ENCODE peak calls at places on chromosomes 5 and 9, in five cellular contexts. One of them, this sample, is unnamed.

GRCh38 chr9:115691686-115692085 is 461.9 kb upstream of the PAPPA start:
- DNase-seq in RWPE1: peak; percentile 53
- DNase-seq in tibial nerve: no peak
- DNase-seq in colonic mucosa: no peak
- DNase-seq in H1: no peak
- DNase-seq in this sample: peak; percentile 89

GRCh38 chr5:50655067-50655809 is 11.2 kb upstream of the PARP8 start:
- DNase-seq in RWPE1: no peak
- DNase-seq in tibial nerve: no peak
- DNase-seq in colonic mucosa: no peak
- DNase-seq in H1: no peak
- DNase-seq in this sample: no peak

GRCh38 chr5:138870611-138871010 is 4.5 kb downstream of the LRRTM2 start:
- DNase-seq in RWPE1: no peak
- DNase-seq in tibial nerve: no peak
- DNase-seq in colonic mucosa: no peak
- DNase-seq in H1: no peak
- DNase-seq in this sample: no peak

GRCh38 chr9:123710299-123710698 is 219.6 kb downstream of the DENND1A start:
- DNase-seq in RWPE1: peak; percentile 27
- DNase-seq in tibial nerve: no peak
- DNase-seq in colonic mucosa: no peak
- DNase-seq in H1: no peak
- DNase-seq in this sample: peak; percentile 25

GRCh38 chr5:64074533-64074932 is 91.1 kb upstream of the RNF180 start:
- DNase-seq in RWPE1: peak; percentile 62
- DNase-seq in tibial nerve: no peak
- DNase-seq in colonic mucosa: no peak
- DNase-seq in H1: peak; percentile 49
- DNase-seq in this sample: peak; percentile 53

GRCh38 chr5:72390836-72391235 is 70.7 kb downstream of the PTCD2 start:
- DNase-seq in RWPE1: no peak
- DNase-seq in tibial nerve: no peak
- DNase-seq in colonic mucosa: no peak
- DNase-seq in H1: no peak
- DNase-seq in this sample: no peak

GRCh38 chr9:98516897-98517503 is 191.7 kb downstream of the GABBR2 start:
- DNase-seq in RWPE1: no peak
- DNase-seq in tibial nerve: no peak
- DNase-seq in colonic mucosa: no peak
- DNase-seq in H1: no peak
- DNase-seq in this sample: no peak

GRCh38 chr9:137353223-137354152 is 51.4 kb upstream of the NRARP start:
- DNase-seq in RWPE1: no peak
- DNase-seq in tibial nerve: no peak
- DNase-seq in colonic mucosa: no peak
- DNase-seq in H1: no peak
- DNase-seq in this sample: no peak

GRCh38 chr5:42949348-42950090 is 90.6 kb downstream of the ANXA2R start:
- DNase-seq in RWPE1: no peak
- DNase-seq in tibial nerve: peak; percentile 51
- DNase-seq in colonic mucosa: peak; percentile 64
- DNase-seq in H1: no peak
- DNase-seq in this sample: no peak

GRCh38 chr9:77063645-77064285 is 44.3 kb downstream of the FOXB2 start:
- DNase-seq in RWPE1: peak; percentile 33
- DNase-seq in tibial nerve: no peak
- DNase-seq in colonic mucosa: no peak
- DNase-seq in H1: no peak
- DNase-seq in this sample: peak; percentile 80

GRCh38 chr9:6433405-6433804 is 20.4 kb downstream of the UHRF2 start:
- DNase-seq in RWPE1: no peak
- DNase-seq in tibial nerve: no peak
- DNase-seq in colonic mucosa: no peak
- DNase-seq in H1: no peak
- DNase-seq in this sample: peak; percentile 16

GRCh38 chr5:52690236-52690685 is 97.5 kb upstream of the ITGA1 start:
- DNase-seq in RWPE1: no peak
- DNase-seq in tibial nerve: no peak
- DNase-seq in colonic mucosa: no peak
- DNase-seq in H1: no peak
- DNase-seq in this sample: no peak

GRCh38 chr5:179112469-179113142 is 52.4 kb downstream of the ZNF354C start:
- DNase-seq in RWPE1: no peak
- DNase-seq in tibial nerve: no peak
- DNase-seq in colonic mucosa: peak; percentile 9
- DNase-seq in H1: no peak
- DNase-seq in this sample: no peak

GRCh38 chr9:92189782-92190535 is 74.7 kb upstream of the SPTLC1 start:
- DNase-seq in RWPE1: no peak
- DNase-seq in tibial nerve: no peak
- DNase-seq in colonic mucosa: no peak
- DNase-seq in H1: no peak
- DNase-seq in this sample: no peak

GRCh38 chr5:4204616-4205151 is 609.1 kb downstream of the IRX1 start:
- DNase-seq in RWPE1: no peak
- DNase-seq in tibial nerve: no peak
- DNase-seq in colonic mucosa: no peak
- DNase-seq in H1: no peak
- DNase-seq in this sample: no peak

GRCh38 chr9:33455952-33456351 is 8.6 kb upstream of the AQP3 start:
- DNase-seq in RWPE1: no peak
- DNase-seq in tibial nerve: no peak
- DNase-seq in colonic mucosa: no peak
- DNase-seq in H1: no peak
- DNase-seq in this sample: no peak

GRCh38 chr9:17824191-17824926 is 245.5 kb downstream of the SH3GL2 start:
- DNase-seq in RWPE1: no peak
- DNase-seq in tibial nerve: no peak
- DNase-seq in colonic mucosa: no peak
- DNase-seq in H1: no peak
- DNase-seq in this sample: no peak

GRCh38 chr5:160506006-160507004 is 84.7 kb downstream of the PTTG1 start:
- DNase-seq in RWPE1: no peak
- DNase-seq in tibial nerve: peak; percentile 28
- DNase-seq in colonic mucosa: no peak
- DNase-seq in H1: peak; percentile 53
- DNase-seq in this sample: no peak

GRCh38 chr9:75890541-75891276 is at the start of gene PCSK5:
- DNase-seq in RWPE1: peak; percentile 89
- DNase-seq in tibial nerve: peak; percentile 92
- DNase-seq in colonic mucosa: peak; percentile 96
- DNase-seq in H1: peak; percentile 88
- DNase-seq in this sample: peak; percentile 85
- TF ChIP-seq CTCF in RWPE1: no peak
- TF ChIP-seq CTCF in tibial nerve: peak; percentile 40
- TF ChIP-seq CTCF in colonic mucosa: no peak
- TF ChIP-seq CTCF in H1: peak; percentile 1
- TF ChIP-seq CTCF in this sample: no peak

GRCh38 chr5:133530270-133530669 is 82.1 kb downstream of the FSTL4 start:
- DNase-seq in RWPE1: no peak
- DNase-seq in tibial nerve: no peak
- DNase-seq in colonic mucosa: no peak
- DNase-seq in H1: no peak
- DNase-seq in this sample: no peak

GRCh38 chr5:133531634-133532033 is 80.7 kb downstream of the FSTL4 start:
- DNase-seq in RWPE1: no peak
- DNase-seq in tibial nerve: peak; percentile 62
- DNase-seq in colonic mucosa: no peak
- DNase-seq in H1: no peak
- DNase-seq in this sample: no peak

GRCh38 chr5:133533541-133533940 is 78.8 kb downstream of the FSTL4 start:
- DNase-seq in RWPE1: no peak
- DNase-seq in tibial nerve: no peak
- DNase-seq in colonic mucosa: no peak
- DNase-seq in H1: no peak
- DNase-seq in this sample: no peak

GRCh38 chr5:133528841-133529240 is 83.5 kb downstream of the FSTL4 start:
- DNase-seq in RWPE1: no peak
- DNase-seq in tibial nerve: no peak
- DNase-seq in colonic mucosa: no peak
- DNase-seq in H1: no peak
- DNase-seq in this sample: no peak

DNA sequence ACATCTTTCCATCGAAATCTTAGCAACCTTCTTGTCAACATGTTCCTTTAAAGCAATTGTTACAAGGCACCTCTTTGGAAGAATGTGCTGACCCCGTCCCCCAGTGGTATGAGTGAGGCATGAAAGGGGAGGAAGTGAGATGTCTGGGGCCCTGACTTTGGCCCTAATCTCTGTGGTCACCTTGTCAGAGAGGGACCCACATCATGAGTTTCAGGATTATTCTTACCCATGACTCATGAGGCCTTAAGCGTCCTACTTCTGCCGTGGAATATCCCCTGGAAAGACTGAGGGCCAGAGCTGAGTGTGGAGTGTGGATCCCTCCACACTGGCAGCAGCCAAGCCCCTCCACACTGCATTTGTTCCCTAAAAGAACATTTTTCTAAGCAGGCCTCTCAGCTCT is 81.2 kb downstream of the FSTL4 start:
- DNase-seq in RWPE1: no peak
- DNase-seq in tibial nerve: no peak
- DNase-seq in colonic mucosa: no peak
- DNase-seq in H1: no peak
- DNase-seq in this sample: no peak
- TF ChIP-seq CTCF in RWPE1: no peak
- TF ChIP-seq CTCF in tibial nerve: no peak
- TF ChIP-seq CTCF in colonic mucosa: no peak
- TF ChIP-seq CTCF in H1: no peak
- TF ChIP-seq CTCF in this sample: no peak

GRCh38 chr9:97440160-97440559 is 28.3 kb downstream of the TDRD7 start:
- DNase-seq in RWPE1: no peak
- DNase-seq in tibial nerve: no peak
- DNase-seq in colonic mucosa: no peak
- DNase-seq in H1: no peak
- DNase-seq in this sample: no peak
- TF ChIP-seq CTCF in RWPE1: no peak
- TF ChIP-seq CTCF in tibial nerve: no peak
- TF ChIP-seq CTCF in colonic mucosa: no peak
- TF ChIP-seq CTCF in H1: no peak
- TF ChIP-seq CTCF in this sample: no peak

GRCh38 chr9:114385412-114386181 is 2.2 kb downstream of the AKNA start:
- DNase-seq in RWPE1: peak; percentile 95
- DNase-seq in tibial nerve: peak; percentile 70
- DNase-seq in colonic mucosa: peak; percentile 74
- DNase-seq in H1: no peak
- DNase-seq in this sample: peak; percentile 98

GRCh38 chr9:114384836-114385411 is 2.9 kb downstream of the AKNA start:
- DNase-seq in RWPE1: no peak
- DNase-seq in tibial nerve: no peak
- DNase-seq in colonic mucosa: no peak
- DNase-seq in H1: no peak
- DNase-seq in this sample: no peak

GRCh38 chr9:114380988-114381387 is 6.8 kb downstream of the AKNA start:
- DNase-seq in RWPE1: no peak
- DNase-seq in tibial nerve: no peak
- DNase-seq in colonic mucosa: no peak
- DNase-seq in H1: no peak
- DNase-seq in this sample: no peak

GRCh38 chr9:114383866-114384231 is 3.9 kb downstream of the AKNA start:
- DNase-seq in RWPE1: no peak
- DNase-seq in tibial nerve: no peak
- DNase-seq in colonic mucosa: no peak
- DNase-seq in H1: no peak
- DNase-seq in this sample: no peak

DNA sequence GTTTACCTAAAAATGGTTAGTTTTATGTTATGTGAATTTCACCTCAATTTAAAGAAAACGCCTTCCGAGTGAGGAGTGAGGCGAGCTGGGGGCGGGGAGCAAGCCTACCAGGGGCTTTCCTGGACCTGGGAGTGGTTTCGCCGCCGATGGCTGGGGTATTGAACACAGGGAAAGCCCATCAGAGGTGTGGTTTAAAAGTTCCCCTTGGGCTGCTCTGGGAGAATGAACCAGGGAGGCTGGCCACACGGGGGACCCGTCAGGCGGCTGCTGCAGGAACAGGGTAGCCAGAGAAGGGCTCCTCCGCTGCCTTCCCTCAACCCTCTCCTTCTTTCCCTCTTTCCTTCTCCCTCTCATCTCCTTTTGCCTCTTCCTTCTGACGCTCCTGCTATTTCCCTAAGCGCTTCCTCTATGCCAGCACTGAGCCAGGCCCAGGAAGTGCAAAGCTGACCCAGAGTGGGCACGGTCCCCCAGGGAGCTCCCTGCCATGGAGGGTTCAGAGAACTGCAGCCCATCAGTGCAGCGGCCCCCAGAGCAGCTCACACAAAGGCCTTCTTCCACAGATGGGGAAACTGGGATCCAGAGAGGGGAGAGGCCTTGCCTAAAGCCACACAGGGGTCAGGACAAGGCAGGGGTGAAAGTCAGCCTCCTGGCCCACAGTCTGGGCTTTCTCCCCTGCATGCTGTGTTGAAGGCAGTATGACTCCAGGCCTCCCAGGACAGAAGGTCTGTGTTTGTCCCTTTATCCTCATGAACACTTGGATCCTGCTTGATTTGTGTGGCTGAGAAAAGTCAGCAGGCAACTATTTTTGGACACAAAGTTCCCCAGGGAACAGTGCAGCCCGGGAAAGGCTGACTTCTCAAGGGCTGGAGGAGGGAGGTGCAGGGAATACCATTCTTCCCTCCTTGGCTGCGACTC is 4.6 kb downstream of the AKNA start:
- DNase-seq in RWPE1: no peak
- DNase-seq in tibial nerve: no peak
- DNase-seq in colonic mucosa: no peak
- DNase-seq in H1: peak; percentile 75
- DNase-seq in this sample: no peak
- TF ChIP-seq CTCF in RWPE1: no peak
- TF ChIP-seq CTCF in tibial nerve: no peak
- TF ChIP-seq CTCF in colonic mucosa: no peak
- TF ChIP-seq CTCF in H1: peak; percentile 8
- TF ChIP-seq CTCF in this sample: no peak

DNA sequence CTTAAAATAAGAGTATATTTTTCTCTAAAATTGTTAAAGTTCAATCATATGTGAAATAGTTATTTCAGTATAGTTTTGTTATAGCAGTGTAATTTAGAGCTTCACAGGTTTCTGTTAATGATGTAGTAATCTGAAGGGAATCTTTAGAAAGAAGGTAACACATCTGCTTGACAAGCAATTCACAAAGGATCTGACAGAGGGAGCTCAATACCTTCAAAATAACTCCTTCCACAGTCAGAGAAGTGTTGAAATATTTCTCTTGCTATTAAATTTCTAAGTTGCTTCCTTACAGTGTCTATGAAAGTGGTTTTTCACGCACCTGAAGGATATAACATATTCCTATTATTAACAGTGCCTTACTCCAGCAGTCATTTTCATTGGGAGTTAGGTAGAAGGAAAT is 44.9 kb downstream of the SLC25A51 start:
- DNase-seq in RWPE1: peak; percentile 18
- DNase-seq in tibial nerve: no peak
- DNase-seq in colonic mucosa: no peak
- DNase-seq in H1: no peak
- DNase-seq in this sample: peak; percentile 7
- TF ChIP-seq CTCF in RWPE1: peak; percentile 9
- TF ChIP-seq CTCF in tibial nerve: no peak
- TF ChIP-seq CTCF in colonic mucosa: no peak
- TF ChIP-seq CTCF in H1: no peak
- TF ChIP-seq CTCF in this sample: no peak

GRCh38 chr5:171405615-171406014 is 13.8 kb upstream of the FGF18 start:
- DNase-seq in RWPE1: no peak
- DNase-seq in tibial nerve: no peak
- DNase-seq in colonic mucosa: no peak
- DNase-seq in H1: no peak
- DNase-seq in this sample: no peak
- TF ChIP-seq CTCF in RWPE1: no peak
- TF ChIP-seq CTCF in tibial nerve: no peak
- TF ChIP-seq CTCF in colonic mucosa: no peak
- TF ChIP-seq CTCF in H1: peak; percentile 2
- TF ChIP-seq CTCF in this sample: peak; percentile 41